ENCODE peak calls at places on chromosomes 13 and 19, in four cellular contexts. L is fibroblast of the aortic adventitia; X is uterus; J is activated CD4-positive, alpha-beta T cell treated with anti-CD3 and anti-CD28 coated beads, Interleukin-2, amount 50 U/mL, for 1 hour. A is an unnamed sample.

GRCh38 chr19:46624958-46625661 is at the start of gene PTGIR:
- DNase-seq in L (peak), X (peak), J (no peak), A (no peak)

GRCh38 chr19:58218899-58219298 is 9.8 kb upstream of the ZNF544 start:
- DNase-seq in L (no peak), X (no peak), J (peak), A (peak)

GRCh38 chr13:110422913-110423688 is 116.0 kb downstream of the COL4A2 start:
- DNase-seq in L (peak), X (no peak), J (no peak), A (no peak)

GRCh38 chr19:36245210-36246005 is 30.5 kb downstream of the ZNF146 start:
- DNase-seq in L (no peak), X (no peak), J (no peak), A (peak)

GRCh38 chr19:48859711-48860572 is 8.5 kb downstream of the PLEKHA4 start:
- DNase-seq in L (no peak), X (no peak), J (no peak), A (no peak)

GRCh38 chr13:110554227-110554836 is 7.2 kb downstream of the RAB20 start:
- DNase-seq in L (no peak), X (no peak), J (no peak), A (no peak)

GRCh38 chr13:43988302-43988701 is 108.6 kb downstream of the LACC1 start:
- DNase-seq in L (peak), X (no peak), J (no peak), A (no peak)

GRCh38 chr13:78147905-78148304 is 229.3 kb upstream of the EDNRB start:
- DNase-seq in L (peak), X (no peak), J (no peak), A (no peak)